ENCODE peak calls at places on chromosomes 3 and 15, in four cellular contexts. V is cardiac muscle cell, X is left colon, K is left ventricle myocardium inferior. U is an unnamed sample.

GRCh38 chr15:40845511-40846284 is 1.9 kb downstream of the SPINT1 start:
- DNase-seq in V (no peak), X (peak), K (no peak), U (no peak)

GRCh38 chr15:98853161-98853560 is 154.4 kb downstream of the PGPEP1L start:
- DNase-seq in V (peak), K (peak), X (peak), U (peak)

GRCh38 chr3:187401861-187402260 is 33.7 kb downstream of the RTP4 start:
- DNase-seq in V (no peak), X (no peak), K (no peak), U (no peak)

GRCh38 chr15:57354436-57355123 is 21.7 kb upstream of the CGNL1 start:
- DNase-seq in X (no peak), K (no peak), V (no peak), U (no peak)

GRCh38 chr3:134370611-134371451 is 3.4 kb downstream of the AMOTL2 start:
- DNase-seq in V (no peak), K (no peak), X (no peak), U (no peak)

GRCh38 chr3:120192159-120192558 is 92.9 kb downstream of the GPR156 start:
- DNase-seq in X (no peak), K (no peak), V (no peak), U (no peak)

GRCh38 chr3:57917611-57918010 is 90.6 kb upstream of the FLNB start:
- DNase-seq in V (no peak), X (no peak), K (no peak), U (no peak)

GRCh38 chr15:69854521-69855171 is 243.1 kb downstream of the TLE3 start:
- DNase-seq in K (no peak), X (no peak), V (peak), U (no peak)

GRCh38 chr3:184157206-184157605 is 2.0 kb downstream of the DVL3 start:
- DNase-seq in K (no peak), V (no peak), X (no peak), U (no peak)